ENCODE peak calls at places on chromosomes 2 and 18, in eight cellular contexts. One of them, this sample, is unnamed.

GRCh38 chr2:60552851-60553495 is 481 bp downstream of the BCL11A start:
- DNase-seq in NCI-H69: no peak
- DNase-seq in stimulated activated CD4-positive, alpha-beta T cell treated with anti-CD3 and anti-CD28 coated beads, Interleukin-15, amount 100 ng/mL, for 24 hours: no peak
- DNase-seq in posterior cingulate gyrus: no peak
- DNase-seq in AG04449: no peak
- DNase-seq in NCI-H2081: no peak
- DNase-seq in mammary epithelial cell: no peak
- DNase-seq in GM18507: no peak
- DNase-seq in this sample: no peak

GRCh38 chr2:217330647-217331046 is 470.8 kb upstream of the TNP1 start:
- DNase-seq in NCI-H2081: no peak
- DNase-seq in posterior cingulate gyrus: no peak
- DNase-seq in AG04449: no peak
- DNase-seq in stimulated activated CD4-positive, alpha-beta T cell treated with anti-CD3 and anti-CD28 coated beads, Interleukin-15, amount 100 ng/mL, for 24 hours: no peak
- DNase-seq in NCI-H69: no peak
- DNase-seq in GM18507: no peak
- DNase-seq in mammary epithelial cell: no peak
- DNase-seq in this sample: no peak

GRCh38 chr2:121530210-121530562 is 494 bp upstream of the RNU4ATAC start:
- DNase-seq in posterior cingulate gyrus: peak
- DNase-seq in mammary epithelial cell: peak
- DNase-seq in GM18507: peak
- DNase-seq in AG04449: no peak
- DNase-seq in NCI-H69: peak
- DNase-seq in stimulated activated CD4-positive, alpha-beta T cell treated with anti-CD3 and anti-CD28 coated beads, Interleukin-15, amount 100 ng/mL, for 24 hours: no peak
- DNase-seq in NCI-H2081: peak
- DNase-seq in this sample: peak

GRCh38 chr2:44295636-44296359 is 20.5 kb downstream of the SLC3A1 start:
- DNase-seq in posterior cingulate gyrus: no peak
- DNase-seq in AG04449: no peak
- DNase-seq in GM18507: no peak
- DNase-seq in stimulated activated CD4-positive, alpha-beta T cell treated with anti-CD3 and anti-CD28 coated beads, Interleukin-15, amount 100 ng/mL, for 24 hours: no peak
- DNase-seq in NCI-H2081: peak
- DNase-seq in mammary epithelial cell: no peak
- DNase-seq in NCI-H69: peak
- DNase-seq in this sample: no peak

GRCh38 chr2:239322414-239323086 is 78.3 kb downstream of the HDAC4 start:
- DNase-seq in NCI-H69: no peak
- DNase-seq in AG04449: no peak
- DNase-seq in NCI-H2081: no peak
- DNase-seq in mammary epithelial cell: no peak
- DNase-seq in stimulated activated CD4-positive, alpha-beta T cell treated with anti-CD3 and anti-CD28 coated beads, Interleukin-15, amount 100 ng/mL, for 24 hours: peak
- DNase-seq in GM18507: no peak
- DNase-seq in posterior cingulate gyrus: no peak
- DNase-seq in this sample: no peak

GRCh38 chr18:22136395-22136794 is 33.0 kb upstream of the GATA6 start:
- DNase-seq in AG04449: no peak
- DNase-seq in posterior cingulate gyrus: no peak
- DNase-seq in mammary epithelial cell: peak
- DNase-seq in GM18507: no peak
- DNase-seq in stimulated activated CD4-positive, alpha-beta T cell treated with anti-CD3 and anti-CD28 coated beads, Interleukin-15, amount 100 ng/mL, for 24 hours: no peak
- DNase-seq in NCI-H2081: no peak
- DNase-seq in NCI-H69: no peak
- DNase-seq in this sample: no peak

GRCh38 chr2:118851650-118852049 is 4.2 kb upstream of the EN1 start:
- DNase-seq in AG04449: no peak
- DNase-seq in GM18507: no peak
- DNase-seq in NCI-H69: no peak
- DNase-seq in posterior cingulate gyrus: no peak
- DNase-seq in mammary epithelial cell: no peak
- DNase-seq in NCI-H2081: no peak
- DNase-seq in stimulated activated CD4-positive, alpha-beta T cell treated with anti-CD3 and anti-CD28 coated beads, Interleukin-15, amount 100 ng/mL, for 24 hours: no peak
- DNase-seq in this sample: no peak

GRCh38 chr2:27020337-27020948 is 12.3 kb upstream of the TMEM214 start:
- DNase-seq in NCI-H2081: no peak
- DNase-seq in GM18507: no peak
- DNase-seq in mammary epithelial cell: no peak
- DNase-seq in posterior cingulate gyrus: no peak
- DNase-seq in NCI-H69: no peak
- DNase-seq in stimulated activated CD4-positive, alpha-beta T cell treated with anti-CD3 and anti-CD28 coated beads, Interleukin-15, amount 100 ng/mL, for 24 hours: no peak
- DNase-seq in AG04449: no peak
- DNase-seq in this sample: no peak

GRCh38 chr2:234606906-234607305 is 110.0 kb upstream of the ARL4C start:
- DNase-seq in AG04449: no peak
- DNase-seq in NCI-H2081: no peak
- DNase-seq in NCI-H69: peak
- DNase-seq in stimulated activated CD4-positive, alpha-beta T cell treated with anti-CD3 and anti-CD28 coated beads, Interleukin-15, amount 100 ng/mL, for 24 hours: no peak
- DNase-seq in GM18507: no peak
- DNase-seq in posterior cingulate gyrus: no peak
- DNase-seq in mammary epithelial cell: no peak
- DNase-seq in this sample: no peak

GRCh38 chr2:134603966-134604365 is 114.8 kb downstream of the TMEM163 start:
- DNase-seq in NCI-H2081: no peak
- DNase-seq in NCI-H69: no peak
- DNase-seq in stimulated activated CD4-positive, alpha-beta T cell treated with anti-CD3 and anti-CD28 coated beads, Interleukin-15, amount 100 ng/mL, for 24 hours: no peak
- DNase-seq in mammary epithelial cell: no peak
- DNase-seq in posterior cingulate gyrus: no peak
- DNase-seq in GM18507: no peak
- DNase-seq in AG04449: no peak
- DNase-seq in this sample: no peak

GRCh38 chr2:159140070-159140774 is 146.3 kb downstream of the WDSUB1 start:
- DNase-seq in stimulated activated CD4-positive, alpha-beta T cell treated with anti-CD3 and anti-CD28 coated beads, Interleukin-15, amount 100 ng/mL, for 24 hours: no peak
- DNase-seq in NCI-H69: no peak
- DNase-seq in posterior cingulate gyrus: no peak
- DNase-seq in NCI-H2081: no peak
- DNase-seq in GM18507: no peak
- DNase-seq in mammary epithelial cell: no peak
- DNase-seq in AG04449: no peak
- DNase-seq in this sample: no peak

GRCh38 chr2:173435574-173435973 is 80.9 kb downstream of the CDCA7 start:
- DNase-seq in stimulated activated CD4-positive, alpha-beta T cell treated with anti-CD3 and anti-CD28 coated beads, Interleukin-15, amount 100 ng/mL, for 24 hours: no peak
- DNase-seq in NCI-H69: no peak
- DNase-seq in mammary epithelial cell: no peak
- DNase-seq in GM18507: no peak
- DNase-seq in posterior cingulate gyrus: no peak
- DNase-seq in NCI-H2081: no peak
- DNase-seq in AG04449: no peak
- DNase-seq in this sample: no peak

GRCh38 chr18:77197073-77197472 is 52.6 kb upstream of the GALR1 start:
- DNase-seq in AG04449: no peak
- DNase-seq in mammary epithelial cell: no peak
- DNase-seq in NCI-H69: peak
- DNase-seq in stimulated activated CD4-positive, alpha-beta T cell treated with anti-CD3 and anti-CD28 coated beads, Interleukin-15, amount 100 ng/mL, for 24 hours: no peak
- DNase-seq in posterior cingulate gyrus: no peak
- DNase-seq in GM18507: no peak
- DNase-seq in NCI-H2081: no peak
- DNase-seq in this sample: no peak

GRCh38 chr2:206981089-206981674 is 41.9 kb downstream of the CPO start:
- DNase-seq in NCI-H69: peak
- DNase-seq in mammary epithelial cell: no peak
- DNase-seq in stimulated activated CD4-positive, alpha-beta T cell treated with anti-CD3 and anti-CD28 coated beads, Interleukin-15, amount 100 ng/mL, for 24 hours: no peak
- DNase-seq in posterior cingulate gyrus: no peak
- DNase-seq in AG04449: no peak
- DNase-seq in GM18507: no peak
- DNase-seq in NCI-H2081: no peak
- DNase-seq in this sample: no peak

This sample was measured in GM12892.